ENCODE peak calls at places on chromosomes 13 and 19, in six cellular contexts. U, P, X, W, O and Y are unnamed samples.

GRCh38 chr19:28103916-28104315 is 1109.0 kb downstream of the UQCRFS1 start:
- DNase-seq in U (no peak), O (no peak), W (no peak), X (no peak), P (no peak), Y (peak)

GRCh38 chr13:33855371-33855895 is 37.5 kb downstream of the RFC3 start:
- DNase-seq in P (no peak), X (no peak), W (no peak), O (no peak), U (no peak), Y (no peak)

GRCh38 chr19:33434090-33434885 is 60.8 kb downstream of the CEBPG start:
- DNase-seq in U (no peak), X (no peak), W (no peak), O (no peak), P (no peak), Y (no peak)

GRCh38 chr19:12641456-12641855 is 25.1 kb downstream of the MAN2B1 start:
- DNase-seq in X (no peak), U (no peak), P (no peak), O (no peak), W (no peak), Y (no peak)

GRCh38 chr13:50365300-50365682 is 350.0 kb downstream of the KCNRG start:
- DNase-seq in O (peak), W (peak), X (no peak), P (no peak), U (no peak), Y (no peak)

GRCh38 chr13:50805805-50806204 is 37.7 kb downstream of the DLEU7 start:
- DNase-seq in U (no peak), X (no peak), O (no peak), P (no peak), W (peak), Y (no peak)

GRCh38 chr19:10420444-10421239 is at the start of gene PDE4A:
- DNase-seq in O (peak), W (peak), X (no peak), P (no peak), U (no peak), Y (peak)

GRCh38 chr19:3810708-3811355 is 24.7 kb upstream of the MATK start:
- DNase-seq in U (no peak), X (no peak), O (no peak), P (no peak), W (no peak), Y (no peak)

GRCh38 chr19:42251572-42251990 is 3.3 kb downstream of the ERF start:
- DNase-seq in P (no peak), X (no peak), O (no peak), W (no peak), U (no peak), Y (no peak)